ENCODE peak calls at places on chromosome 6, in six cellular contexts. J is lower leg skin; G is CD8-positive, alpha-beta T cell; W is astrocyte of the cerebellum; N is pancreas; L is ovary. S is an unnamed sample.

GRCh38 chr6:104855507-104855906 is 4.2 kb downstream of the HACE1 start:
- DNase-seq in G (no peak), L (no peak), J (no peak), W (no peak), N (no peak), S (no peak)

GRCh38 chr6:24537771-24538385 is 43.1 kb downstream of the ALDH5A1 start:
- DNase-seq in W (no peak), J (no peak), L (no peak), N (no peak), G (no peak), S (no peak)

GRCh38 chr6:37344308-37344707 is 9.5 kb upstream of the RNF8 start:
- DNase-seq in W (no peak), J (no peak), N (no peak), L (no peak), G (no peak), S (no peak)

GRCh38 chr6:87700729-87701675 is 1.0 kb downstream of the AKIRIN2 start:
- DNase-seq in J (peak; percentile 90), G (peak; percentile 49), L (peak; percentile 31), N (peak; percentile 45), W (no peak), S (peak; percentile 45)

GRCh38 chr6:73349311-73349710 is 4.8 kb downstream of the DPPA5 start:
- DNase-seq in G (no peak), N (no peak), W (no peak), J (no peak), L (no peak), S (no peak)

GRCh38 chr6:3804981-3805380 is 44.2 kb upstream of the FAM50B start:
- DNase-seq in N (no peak), J (no peak), W (no peak), G (no peak), L (no peak), S (no peak)

GRCh38 chr6:113879186-113880096 is 22.3 kb downstream of the MARCKS start:
- DNase-seq in J (no peak), L (peak; percentile 36), G (no peak), W (peak; percentile 65), N (peak; percentile 68), S (no peak)

GRCh38 chr6:137304020-137304780 is 85.0 kb upstream of the IFNGR1 start:
- DNase-seq in G (no peak), N (no peak), L (no peak), W (no peak), J (no peak), S (no peak)

GRCh38 chr6:45073771-45074170 is 254.4 kb upstream of the RUNX2 start:
- DNase-seq in N (no peak), W (no peak), L (no peak), J (no peak), G (no peak), S (no peak)

GRCh38 chr6:77620290-77620882 is 32.5 kb upstream of the MEI4 start:
- DNase-seq in J (no peak), L (no peak), N (peak; percentile 14), G (no peak), W (no peak), S (no peak)
- TF ChIP-seq CTCF in J (no peak), L (no peak), N (no peak), G (no peak), W (peak; percentile 55), S (no peak)

DNA sequence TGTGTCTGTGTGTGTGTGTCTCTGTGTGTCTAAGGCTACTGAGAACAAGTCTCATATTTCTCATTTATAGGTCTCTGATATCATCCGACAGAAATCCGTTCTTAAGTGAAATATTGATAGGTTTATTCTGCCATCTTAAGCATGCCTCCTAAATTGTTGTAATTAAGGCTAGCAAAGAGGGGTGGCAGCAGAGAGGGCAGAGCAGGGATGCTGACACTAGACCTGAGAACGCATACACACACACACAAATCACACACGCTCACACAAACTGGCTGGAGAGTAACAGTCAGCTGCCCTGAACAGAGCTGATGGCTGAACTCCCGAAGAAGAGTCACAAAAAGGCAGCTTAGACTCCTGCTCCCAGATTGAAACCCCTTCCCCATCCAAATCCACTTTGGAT is 85.0 kb upstream of the LRFN2 start:
- DNase-seq in L (no peak), W (no peak), G (no peak), N (no peak), J (no peak), S (no peak)
- TF ChIP-seq CTCF in L (no peak), W (no peak), G (no peak), N (no peak), J (no peak), S (no peak)

GRCh38 chr6:106085984-106086832 is at the start of gene PRDM1:
- DNase-seq in W (no peak), J (peak; percentile 94), N (peak; percentile 86), G (peak; percentile 80), L (peak; percentile 79), S (peak; percentile 75)
- TF ChIP-seq CTCF in W (no peak), J (no peak), N (no peak), G (no peak), L (peak; percentile 11), S (peak; percentile 15)

GRCh38 chr6:27081931-27082330 is 165.6 kb upstream of the PRSS16 start:
- DNase-seq in J (no peak), W (no peak), G (no peak), L (no peak), N (no peak), S (no peak)
- TF ChIP-seq CTCF in J (no peak), W (no peak), G (no peak), L (no peak), N (no peak), S (no peak)

DNA sequence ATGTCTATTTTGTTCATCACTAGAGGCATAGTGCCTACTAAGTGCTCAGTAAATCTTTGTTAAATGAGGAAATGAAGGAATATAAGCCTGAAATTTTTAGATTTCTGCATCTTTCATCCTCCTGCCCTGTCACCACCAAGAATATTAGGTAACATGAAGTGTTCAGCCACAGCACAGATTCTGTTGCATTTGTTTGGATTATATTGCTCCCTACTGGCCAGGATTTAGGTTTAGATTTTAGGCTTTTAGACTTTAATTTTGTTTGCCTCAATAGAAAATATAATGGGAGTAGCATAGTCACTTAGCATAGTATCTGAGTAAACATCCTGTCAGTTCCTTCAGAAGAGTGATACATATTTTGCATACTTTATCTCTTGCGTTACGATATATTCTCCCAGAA is 14.2 kb downstream of the FARS2 start:
- DNase-seq in G (no peak), W (no peak), J (no peak), L (no peak), N (no peak), S (no peak)
- TF ChIP-seq CTCF in G (no peak), W (no peak), J (no peak), L (no peak), N (no peak), S (no peak)